ENCODE peak calls at places on chromosomes 1 and 21, in four cellular contexts. One of them, this sample, is unnamed.

GRCh38 chr1:4786061-4786460 is 131.7 kb downstream of the AJAP1 start:
- DNase-seq in GM12878: no peak
- DNase-seq in HL-60: no peak
- DNase-seq in K562: no peak
- DNase-seq in this sample: no peak

GRCh38 chr1:224747578-224747977 is 131.5 kb downstream of the CNIH3 start:
- DNase-seq in GM12878: no peak
- DNase-seq in HL-60: no peak
- DNase-seq in K562: no peak
- DNase-seq in this sample: no peak

GRCh38 chr1:232600430-232601258 is 29.3 kb downstream of the SIPA1L2 start:
- DNase-seq in GM12878: no peak
- DNase-seq in HL-60: no peak
- DNase-seq in K562: no peak
- DNase-seq in this sample: no peak

GRCh38 chr21:29360799-29361765 is 62.4 kb downstream of the BACH1 start:
- DNase-seq in GM12878: no peak
- DNase-seq in HL-60: no peak
- DNase-seq in K562: no peak
- DNase-seq in this sample: no peak

GRCh38 chr1:202247104-202247503 is 53.5 kb downstream of the LGR6 start:
- DNase-seq in GM12878: no peak
- DNase-seq in HL-60: no peak
- DNase-seq in K562: no peak
- DNase-seq in this sample: no peak

GRCh38 chr1:160748182-160748876 is 9.3 kb downstream of the SLAMF7 start:
- DNase-seq in GM12878: no peak
- DNase-seq in HL-60: no peak
- DNase-seq in K562: peak; percentile 30
- DNase-seq in this sample: no peak

GRCh38 chr1:172637522-172637921 is 21.4 kb upstream of the FASLG start:
- DNase-seq in GM12878: no peak
- DNase-seq in HL-60: no peak
- DNase-seq in K562: peak; percentile 35
- DNase-seq in this sample: no peak

GRCh38 chr1:235831148-235831547 is 35.6 kb downstream of the LYST start:
- DNase-seq in GM12878: peak; percentile 35
- DNase-seq in HL-60: no peak
- DNase-seq in K562: no peak
- DNase-seq in this sample: no peak

GRCh38 chr1:23673086-23673813 is 18.4 kb upstream of the RPL11 start:
- DNase-seq in GM12878: no peak
- DNase-seq in HL-60: no peak
- DNase-seq in K562: peak; percentile 66
- DNase-seq in this sample: no peak

GRCh38 chr21:37241426-37241825 is 25.7 kb downstream of the VPS26C start:
- DNase-seq in GM12878: no peak
- DNase-seq in HL-60: no peak
- DNase-seq in K562: no peak
- DNase-seq in this sample: no peak

GRCh38 chr1:10432910-10433785 is 2.9 kb downstream of the CENPS start:
- DNase-seq in GM12878: no peak
- DNase-seq in HL-60: no peak
- DNase-seq in K562: no peak
- DNase-seq in this sample: no peak

GRCh38 chr1:145962157-145963102 is 1.9 kb downstream of the ANKRD34A start:
- DNase-seq in GM12878: no peak
- DNase-seq in HL-60: no peak
- DNase-seq in K562: peak; percentile 83
- DNase-seq in this sample: no peak

GRCh38 chr1:116489231-116489697 is 81.6 kb downstream of the CD58 start:
- DNase-seq in GM12878: no peak
- DNase-seq in HL-60: no peak
- DNase-seq in K562: no peak
- DNase-seq in this sample: no peak

GRCh38 chr21:44494418-44494817 is 39.1 kb downstream of the LRRC3 start:
- DNase-seq in GM12878: no peak
- DNase-seq in HL-60: no peak
- DNase-seq in K562: no peak
- DNase-seq in this sample: no peak

GRCh38 chr1:21956720-21957552 is 19.8 kb upstream of the HSPG2 start:
- DNase-seq in GM12878: no peak
- DNase-seq in HL-60: no peak
- DNase-seq in K562: peak; percentile 62
- DNase-seq in this sample: no peak

GRCh38 chr1:84489766-84490165 is 10.7 kb downstream of the RPF1 start:
- DNase-seq in GM12878: no peak
- DNase-seq in HL-60: no peak
- DNase-seq in K562: no peak
- DNase-seq in this sample: no peak

GRCh38 chr21:19607983-19608668 is 1204.5 kb upstream of the TMPRSS15 start:
- DNase-seq in GM12878: no peak
- DNase-seq in HL-60: no peak
- DNase-seq in K562: no peak
- DNase-seq in this sample: no peak

GRCh38 chr1:243725075-243725474 is 125.0 kb downstream of the AKT3 start:
- DNase-seq in GM12878: no peak
- DNase-seq in HL-60: no peak
- DNase-seq in K562: no peak
- DNase-seq in this sample: no peak

GRCh38 chr1:238789916-238790667 is 596.3 kb upstream of the CHRM3 start:
- DNase-seq in GM12878: no peak
- DNase-seq in HL-60: no peak
- DNase-seq in K562: no peak
- DNase-seq in this sample: no peak

GRCh38 chr1:117414943-117415342 is 47.7 kb downstream of the MAN1A2 start:
- DNase-seq in GM12878: no peak
- DNase-seq in HL-60: no peak
- DNase-seq in K562: no peak
- DNase-seq in this sample: no peak

GRCh38 chr1:26098602-26099001 is 13.0 kb upstream of the PDIK1L start:
- DNase-seq in GM12878: no peak
- DNase-seq in HL-60: no peak
- DNase-seq in K562: no peak
- DNase-seq in this sample: no peak

GRCh38 chr1:97538113-97538512 is 382.7 kb downstream of the DPYD start:
- DNase-seq in GM12878: no peak
- DNase-seq in HL-60: no peak
- DNase-seq in K562: no peak
- DNase-seq in this sample: no peak

GRCh38 chr1:115924730-115925129 is 51.6 kb upstream of the SLC22A15 start:
- DNase-seq in GM12878: no peak
- DNase-seq in HL-60: no peak
- DNase-seq in K562: no peak
- DNase-seq in this sample: no peak

GRCh38 chr1:107004421-107004820 is 52.1 kb upstream of the PRMT6 start:
- DNase-seq in GM12878: no peak
- DNase-seq in HL-60: no peak
- DNase-seq in K562: no peak
- DNase-seq in this sample: no peak

GRCh38 chr1:186763107-186763506 is 65.6 kb upstream of the PLA2G4A start:
- DNase-seq in GM12878: no peak
- DNase-seq in HL-60: no peak
- DNase-seq in K562: no peak
- DNase-seq in this sample: no peak
- TF ChIP-seq POLR2AphosphoS5 in GM12878: no peak
- TF ChIP-seq POLR2AphosphoS5 in HL-60: no peak
- TF ChIP-seq POLR2AphosphoS5 in K562: no peak
- TF ChIP-seq POLR2AphosphoS5 in this sample: no peak

DNA sequence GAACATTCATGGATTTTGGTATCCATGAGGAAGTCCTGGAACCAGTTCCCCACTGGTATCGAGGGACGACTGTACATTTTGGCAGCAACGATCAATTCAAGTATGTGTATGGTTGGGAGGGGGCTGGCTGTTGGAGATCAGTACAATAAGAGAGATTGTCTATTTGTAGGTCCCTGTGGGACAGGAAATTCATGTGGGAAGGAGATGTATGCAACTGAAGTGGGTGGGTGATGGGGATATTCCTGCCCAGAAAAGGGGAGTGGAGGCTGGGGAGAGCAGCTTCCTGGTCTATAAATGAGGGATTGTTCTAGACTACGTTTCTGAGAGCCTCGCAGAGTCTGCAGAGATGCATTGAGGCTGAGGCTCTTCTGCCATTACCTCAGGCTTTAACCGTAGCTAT is 140.2 kb upstream of the MAGI3 start:
- DNase-seq in GM12878: no peak
- DNase-seq in HL-60: no peak
- DNase-seq in K562: no peak
- DNase-seq in this sample: no peak
- TF ChIP-seq SPI1 in GM12878: no peak
- TF ChIP-seq SPI1 in HL-60: no peak
- TF ChIP-seq SPI1 in K562: no peak
- TF ChIP-seq SPI1 in this sample: no peak

DNA sequence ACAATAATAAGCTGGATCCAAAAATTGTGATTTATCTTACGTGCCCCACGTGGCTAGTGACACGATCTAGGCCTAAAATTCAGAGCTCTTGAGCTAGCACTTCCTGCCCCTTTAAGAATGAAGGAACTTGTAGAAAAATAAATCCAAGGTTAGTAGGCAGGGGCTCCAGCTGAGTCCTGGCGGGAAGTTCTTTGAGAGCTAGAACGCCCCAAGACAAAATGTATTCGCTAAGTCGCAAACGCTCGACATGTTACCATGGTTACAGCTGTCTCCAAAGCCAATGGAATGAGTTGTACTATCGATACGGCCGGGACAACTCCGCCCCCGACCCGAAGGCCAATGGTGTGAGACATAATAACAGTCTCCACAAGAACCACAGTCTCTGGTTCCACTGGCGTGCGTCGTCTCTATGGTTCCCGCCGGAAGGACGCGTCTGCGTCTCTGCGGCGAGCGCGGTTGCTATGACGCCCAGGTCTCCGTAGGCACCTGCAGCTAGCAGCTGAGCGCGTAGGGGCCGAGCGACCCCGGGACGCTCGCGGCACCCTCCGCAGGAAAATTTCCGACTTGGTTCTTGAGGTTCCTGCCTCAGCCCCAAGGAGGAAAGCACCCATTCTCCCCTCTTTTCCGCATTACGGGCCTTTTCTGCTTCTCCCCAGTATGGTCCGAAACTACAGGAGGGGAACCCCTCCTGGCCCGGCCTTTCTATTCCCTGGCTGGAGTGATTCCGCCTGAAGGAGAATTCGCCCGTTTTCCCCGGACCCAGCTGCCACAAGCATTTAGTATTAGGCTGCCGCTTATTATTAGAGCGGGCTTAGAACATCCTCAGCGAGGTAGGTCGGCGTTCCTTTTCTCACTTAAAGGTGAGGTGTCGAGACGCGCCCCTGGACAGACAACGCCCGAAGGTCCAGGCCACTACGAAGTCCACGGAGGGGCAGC is at the start of gene CCDC30:
- DNase-seq in GM12878: peak; percentile 93
- DNase-seq in HL-60: peak; percentile 98
- DNase-seq in K562: no peak
- DNase-seq in this sample: peak; percentile 78
- TF ChIP-seq POLR2AphosphoS5 in GM12878: no peak
- TF ChIP-seq POLR2AphosphoS5 in HL-60: peak; percentile 52
- TF ChIP-seq POLR2AphosphoS5 in K562: no peak
- TF ChIP-seq POLR2AphosphoS5 in this sample: no peak

GRCh38 chr1:9352364-9353140 is 59.9 kb downstream of the SPSB1 start:
- DNase-seq in GM12878: no peak
- DNase-seq in HL-60: no peak
- DNase-seq in K562: no peak
- DNase-seq in this sample: no peak
- TF ChIP-seq SPI1 in GM12878: no peak
- TF ChIP-seq SPI1 in HL-60: no peak
- TF ChIP-seq SPI1 in K562: no peak
- TF ChIP-seq SPI1 in this sample: no peak

GRCh38 chr1:29906927-29907326 is 670.6 kb downstream of the PTPRU start:
- DNase-seq in GM12878: no peak
- DNase-seq in HL-60: no peak
- DNase-seq in K562: no peak
- DNase-seq in this sample: no peak
- TF ChIP-seq POLR2AphosphoS5 in GM12878: no peak
- TF ChIP-seq POLR2AphosphoS5 in HL-60: no peak
- TF ChIP-seq POLR2AphosphoS5 in K562: no peak
- TF ChIP-seq POLR2AphosphoS5 in this sample: no peak

This sample was measured in GM12891.